ENCODE peak calls at places on chromosomes 2 and 18, in five cellular contexts. M is cerebellar cortex, N is fibroblast of lung, R is RCC 7860, Y is gastrocnemius medialis. Z is an unnamed sample.

GRCh38 chr2:24926602-24927252 is 6.7 kb upstream of the ADCY3 start:
- DNase-seq in N (peak; percentile 21), M (peak; percentile 37), Y (peak; percentile 59), R (no peak), Z (peak; percentile 54)

GRCh38 chr18:69250305-69251151 is 150.2 kb upstream of the DOK6 start:
- DNase-seq in M (peak; percentile 87), R (no peak), N (peak; percentile 70), Y (no peak), Z (peak; percentile 72)

GRCh38 chr18:57961876-57962505 is 82.0 kb upstream of the NEDD4L start:
- DNase-seq in Y (no peak), N (peak; percentile 54), M (no peak), R (no peak), Z (no peak)

GRCh38 chr2:112187805-112188596 is 49.8 kb downstream of the FBLN7 start:
- DNase-seq in M (no peak), R (peak; percentile 47), Y (no peak), N (peak; percentile 24), Z (peak; percentile 18)

GRCh38 chr18:78900938-78901909 is 78.4 kb upstream of the SALL3 start:
- DNase-seq in N (no peak), M (no peak), R (no peak), Y (no peak), Z (no peak)

GRCh38 chr2:12006841-12007240 is 260.4 kb downstream of the LPIN1 start:
- DNase-seq in R (peak; percentile 44), Y (no peak), N (peak; percentile 78), M (peak; percentile 60), Z (peak; percentile 51)

GRCh38 chr2:236745420-236746210 is 176.0 kb downstream of the ACKR3 start:
- DNase-seq in M (no peak), Y (no peak), N (peak; percentile 94), R (peak; percentile 95), Z (peak; percentile 79)

GRCh38 chr2:220687231-220687843 is 884.8 kb downstream of the EPHA4 start:
- DNase-seq in M (peak; percentile 76), R (no peak), N (peak; percentile 62), Y (peak; percentile 53), Z (peak; percentile 68)

GRCh38 chr2:207042841-207043240 is 103.5 kb downstream of the CPO start:
- DNase-seq in R (no peak), M (no peak), Y (no peak), N (no peak), Z (no peak)

GRCh38 chr2:170842785-170843184 is 26.1 kb downstream of the GAD1 start:
- DNase-seq in R (peak; percentile 38), N (peak; percentile 87), Y (no peak), M (no peak), Z (no peak)

GRCh38 chr2:63853527-63854310 is 12.0 kb downstream of the UGP2 start:
- DNase-seq in M (no peak), N (peak; percentile 15), R (no peak), Y (no peak), Z (peak; percentile 75)

GRCh38 chr2:136319227-136319626 is 201.3 kb upstream of the CXCR4 start:
- DNase-seq in N (no peak), M (no peak), Y (no peak), R (no peak), Z (no peak)

GRCh38 chr2:134365356-134365755 is 111.5 kb downstream of the MGAT5 start:
- DNase-seq in M (no peak), R (no peak), Y (no peak), N (no peak), Z (peak; percentile 25)

GRCh38 chr18:8685141-8685913 is 20.0 kb upstream of the MTCL1 start:
- DNase-seq in R (no peak), Y (no peak), M (peak; percentile 82), N (peak; percentile 80), Z (peak; percentile 59)

GRCh38 chr2:27717070-27717453 is 53.4 kb downstream of the SLC4A1AP start:
- DNase-seq in Y (peak; percentile 30), M (peak; percentile 27), N (peak; percentile 71), R (no peak), Z (peak; percentile 65)

GRCh38 chr18:12038661-12039417 is 54.8 kb upstream of the ANKRD62 start:
- DNase-seq in N (peak; percentile 68), R (peak; percentile 48), Y (peak; percentile 57), M (peak; percentile 70), Z (peak; percentile 76)